ENCODE peak calls at places on chromosome 15, in eight cellular contexts. H, T, I, Z, Y, K, W and B are unnamed samples.

GRCh38 chr15:80890341-80890972 is 99.2 kb downstream of the MESD start:
- DNase-seq in I (no peak), T (peak), Y (no peak), H (no peak), W (no peak), Z (no peak), K (no peak), B (no peak)

GRCh38 chr15:91482799-91483198 is 370.7 kb upstream of the SLCO3A1 start:
- DNase-seq in H (no peak), Y (no peak), W (no peak), I (no peak), Z (no peak), K (no peak), T (no peak), B (no peak)

GRCh38 chr15:85725019-85725418 is 69.7 kb downstream of the KLHL25 start:
- DNase-seq in K (no peak), Y (no peak), W (no peak), Z (no peak), T (peak), H (no peak), I (no peak), B (no peak)

GRCh38 chr15:73887481-73887880 is 14.1 kb downstream of the TBC1D21 start:
- DNase-seq in H (no peak), K (no peak), Y (no peak), Z (peak), W (no peak), I (no peak), T (no peak), B (no peak)

GRCh38 chr15:74783072-74783807 is 1.4 kb downstream of the CSK start:
- DNase-seq in I (no peak), K (peak), H (no peak), T (peak), Y (no peak), Z (no peak), W (peak), B (no peak)

GRCh38 chr15:99507016-99507731 is 58.6 kb upstream of the MEF2A start:
- DNase-seq in H (peak), Z (no peak), Y (no peak), T (peak), W (peak), K (no peak), I (no peak), B (no peak)

GRCh38 chr15:86872782-86873181 is 793.1 kb downstream of the AGBL1 start:
- DNase-seq in Y (no peak), K (no peak), I (no peak), Z (no peak), W (no peak), H (no peak), T (no peak), B (no peak)

GRCh38 chr15:71532994-71533393 is 277.4 kb upstream of the NR2E3 start:
- DNase-seq in T (peak), I (peak), H (no peak), K (peak), Z (no peak), Y (no peak), W (no peak), B (no peak)

GRCh38 chr15:75925440-75925839 is 21.8 kb downstream of the FBXO22 start:
- DNase-seq in H (no peak), I (no peak), W (no peak), K (no peak), Z (no peak), Y (no peak), T (no peak), B (no peak)

GRCh38 chr15:77604973-77605372 is 27.7 kb downstream of the LINGO1 start:
- DNase-seq in K (no peak), I (no peak), T (no peak), Y (no peak), W (no peak), H (no peak), Z (no peak), B (no peak)

GRCh38 chr15:41919201-41919820 is 25.5 kb upstream of the SPTBN5 start:
- DNase-seq in Y (no peak), Z (no peak), T (no peak), I (no peak), W (peak), K (no peak), H (peak), B (no peak)

GRCh38 chr15:63755162-63755561 is 78.6 kb downstream of the HERC1 start:
- DNase-seq in I (no peak), H (no peak), W (no peak), Z (no peak), Y (no peak), T (no peak), K (no peak), B (no peak)
- H3K4me3 ChIP-seq in I (no peak), H (no peak), W (no peak), Z (no peak), Y (no peak), T (no peak), K (no peak), B (no peak)

GRCh38 chr15:82569834-82570233 is 29.6 kb upstream of the RPS17 start:
- DNase-seq in W (no peak), Y (no peak), K (no peak), I (no peak), T (no peak), Z (no peak), H (no peak), B (no peak)

GRCh38 chr15:82572986-82573385 is 32.7 kb upstream of the RPS17 start:
- DNase-seq in H (no peak), T (peak), Y (no peak), K (no peak), I (no peak), Z (no peak), W (no peak), B (no peak)

GRCh38 chr15:82572311-82572710 is 32.1 kb upstream of the RPS17 start:
- DNase-seq in I (no peak), H (no peak), T (peak), Y (no peak), Z (no peak), K (no peak), W (no peak), B (no peak)

GRCh38 chr15:82570721-82571519 is 30.7 kb upstream of the RPS17 start:
- DNase-seq in Z (no peak), H (no peak), I (no peak), K (no peak), Y (no peak), T (peak), W (no peak), B (no peak)

DNA sequence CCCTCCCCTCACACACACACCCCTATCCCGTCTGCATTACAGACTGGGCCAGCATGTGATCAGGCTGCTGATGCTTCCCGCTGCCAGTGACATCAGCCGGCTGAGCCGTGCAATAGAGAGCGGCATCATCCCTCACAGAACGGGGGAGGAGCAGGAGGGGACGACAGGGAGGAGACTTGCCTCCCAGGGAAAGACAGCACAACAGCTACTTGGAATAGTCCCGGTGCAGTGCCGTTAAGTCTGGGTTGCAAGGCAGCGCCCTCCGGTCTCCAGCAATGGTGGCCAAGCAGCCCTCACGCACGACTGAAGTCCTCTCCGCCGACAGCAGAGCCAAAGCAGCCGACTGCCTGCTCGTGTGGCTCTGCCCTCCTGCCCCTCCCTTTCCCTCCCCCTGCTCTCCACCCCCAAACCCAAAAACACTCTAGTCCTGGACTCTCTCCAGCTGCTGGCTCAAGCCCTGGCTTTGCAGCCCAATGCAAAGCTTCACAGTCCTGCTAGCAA is 31.5 kb upstream of the RPS17 start:
- DNase-seq in I (no peak), H (peak), Z (peak), Y (peak), T (peak), K (no peak), W (peak), B (peak)
- H3K4me3 ChIP-seq in I (no peak), H (peak), Z (no peak), Y (peak), T (peak), K (no peak), W (peak), B (peak)

GRCh38 chr15:66251790-66252355 is 1.7 kb downstream of the MEGF11 start:
- DNase-seq in H (no peak), T (no peak), I (no peak), Z (no peak), Y (no peak), K (no peak), W (no peak), B (no peak)
- H3K4me3 ChIP-seq in H (peak), T (peak), I (no peak), Z (no peak), Y (peak), K (no peak), W (peak), B (peak)

DNA sequence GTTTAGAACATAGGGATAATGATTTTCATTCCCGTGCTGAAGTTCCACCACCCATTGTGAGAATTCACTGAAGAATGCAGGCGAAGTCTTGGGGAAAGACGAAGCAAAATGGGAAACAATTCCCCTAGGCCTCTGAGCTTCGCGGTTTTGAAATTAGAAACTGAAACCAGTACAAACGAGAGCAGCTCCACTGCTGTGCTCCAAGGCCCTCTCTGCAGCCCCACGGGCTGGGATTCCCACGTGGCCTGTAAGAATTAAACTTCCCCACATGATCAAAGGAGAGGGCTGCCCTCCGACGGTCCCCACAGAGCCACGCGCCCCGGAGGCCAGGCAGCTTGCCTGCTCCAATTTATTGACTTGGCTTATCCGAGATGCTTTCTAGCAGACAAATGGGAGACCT is 143.9 kb downstream of the GREM1 start:
- DNase-seq in T (peak), I (no peak), W (peak), Z (no peak), Y (no peak), H (no peak), K (no peak), B (no peak)
- H3K4me3 ChIP-seq in T (peak), I (peak), W (peak), Z (no peak), Y (peak), H (no peak), K (no peak), B (peak)

GRCh38 chr15:60544581-60545115 is 65.7 kb upstream of the ICE2 start:
- DNase-seq in H (no peak), T (no peak), K (no peak), W (no peak), Z (no peak), I (no peak), Y (no peak), B (no peak)

GRCh38 chr15:60551781-60552161 is 72.8 kb upstream of the ICE2 start:
- DNase-seq in H (no peak), T (no peak), Z (no peak), Y (no peak), K (peak), I (no peak), W (no peak), B (no peak)

GRCh38 chr15:60551147-60551780 is 72.3 kb upstream of the ICE2 start:
- DNase-seq in W (no peak), I (no peak), Y (no peak), H (no peak), K (no peak), Z (no peak), T (no peak), B (no peak)

GRCh38 chr15:60546764-60547163 is 67.8 kb upstream of the ICE2 start:
- DNase-seq in H (no peak), W (no peak), Z (no peak), I (no peak), Y (no peak), K (no peak), T (no peak), B (no peak)

DNA sequence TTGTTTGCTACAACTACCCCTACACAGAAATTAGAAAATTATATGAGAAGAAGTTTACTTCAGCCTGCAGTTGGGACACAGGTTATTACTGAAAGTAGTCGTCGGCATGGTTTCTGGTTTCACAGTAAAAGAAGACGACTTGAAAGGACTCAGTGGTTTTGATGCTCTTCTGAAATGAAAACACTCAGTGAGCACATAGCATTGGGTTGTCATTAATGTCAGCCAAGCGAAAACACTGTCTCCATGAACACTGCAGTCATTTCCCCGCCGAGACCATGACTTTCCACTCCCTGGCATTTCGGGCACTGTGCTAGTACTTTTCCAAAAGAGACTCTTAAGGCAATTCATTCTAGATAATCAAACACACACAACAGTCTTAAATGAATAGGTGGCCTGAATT is 69.2 kb upstream of the ICE2 start:
- DNase-seq in Z (no peak), T (no peak), I (no peak), W (no peak), H (no peak), Y (no peak), K (no peak), B (no peak)
- H3K4me3 ChIP-seq in Z (no peak), T (no peak), I (no peak), W (no peak), H (no peak), Y (no peak), K (no peak), B (no peak)

GRCh38 chr15:70101459-70102113 is 3.9 kb upstream of the TLE3 start:
- DNase-seq in K (peak), I (no peak), H (peak), W (no peak), Y (no peak), Z (no peak), T (peak), B (peak)

GRCh38 chr15:70098461-70099166 is 897 bp upstream of the TLE3 start:
- DNase-seq in I (no peak), Y (no peak), W (peak), H (peak), Z (peak), T (peak), K (peak), B (no peak)

GRCh38 chr15:70099167-70099965 is 1.6 kb upstream of the TLE3 start:
- DNase-seq in T (peak), I (peak), W (peak), Z (peak), H (peak), Y (peak), K (peak), B (peak)

GRCh38 chr15:70099966-70100494 is 2.3 kb upstream of the TLE3 start:
- DNase-seq in H (no peak), I (no peak), Y (no peak), T (peak), K (no peak), Z (no peak), W (no peak), B (no peak)

DNA sequence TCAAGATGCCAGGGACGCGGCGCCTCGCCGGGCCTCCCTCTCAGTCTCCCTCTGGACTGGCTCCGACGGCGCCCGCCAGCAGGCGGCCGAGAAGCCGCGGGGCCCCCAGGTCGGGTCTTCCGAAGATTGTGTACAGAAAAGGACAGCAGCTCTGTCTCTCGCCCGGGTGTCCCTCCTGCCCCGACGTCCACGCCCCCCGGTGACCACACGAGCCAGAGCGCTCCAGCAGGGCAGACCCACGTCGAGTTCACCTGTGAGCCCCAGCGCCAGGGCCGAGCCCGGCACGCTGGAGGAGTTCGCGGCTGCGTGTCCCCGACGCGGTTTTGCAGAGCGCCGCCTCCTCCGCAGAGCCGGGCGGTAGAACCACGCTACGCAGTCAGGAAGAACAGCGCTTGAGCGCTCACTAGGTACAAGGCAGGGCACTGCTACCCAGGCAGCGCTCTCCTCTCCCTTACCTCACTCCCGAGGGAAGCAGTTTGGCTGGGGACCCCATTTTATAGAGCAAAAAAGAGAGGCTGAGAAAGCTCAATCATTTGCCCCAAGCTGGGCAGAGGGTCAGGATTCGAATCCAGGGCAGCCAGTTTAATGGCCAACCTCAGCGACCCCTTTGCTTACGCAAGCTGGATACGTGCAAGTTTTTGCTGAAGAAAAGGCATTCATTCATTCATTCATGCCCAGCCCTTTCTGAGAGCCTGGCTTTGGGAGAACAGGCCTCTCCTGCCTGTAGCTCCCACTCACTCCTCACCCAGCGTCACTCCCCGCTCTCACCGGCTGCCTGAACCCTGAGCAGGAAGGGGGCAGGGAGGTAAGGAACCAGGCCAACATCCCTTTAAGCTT is 3.0 kb upstream of the TLE3 start:
- DNase-seq in Y (no peak), H (peak), Z (peak), W (peak), T (peak), I (no peak), K (no peak), B (no peak)
- H3K4me3 ChIP-seq in Y (peak), H (peak), Z (no peak), W (peak), T (peak), I (peak), K (no peak), B (peak)

DNA sequence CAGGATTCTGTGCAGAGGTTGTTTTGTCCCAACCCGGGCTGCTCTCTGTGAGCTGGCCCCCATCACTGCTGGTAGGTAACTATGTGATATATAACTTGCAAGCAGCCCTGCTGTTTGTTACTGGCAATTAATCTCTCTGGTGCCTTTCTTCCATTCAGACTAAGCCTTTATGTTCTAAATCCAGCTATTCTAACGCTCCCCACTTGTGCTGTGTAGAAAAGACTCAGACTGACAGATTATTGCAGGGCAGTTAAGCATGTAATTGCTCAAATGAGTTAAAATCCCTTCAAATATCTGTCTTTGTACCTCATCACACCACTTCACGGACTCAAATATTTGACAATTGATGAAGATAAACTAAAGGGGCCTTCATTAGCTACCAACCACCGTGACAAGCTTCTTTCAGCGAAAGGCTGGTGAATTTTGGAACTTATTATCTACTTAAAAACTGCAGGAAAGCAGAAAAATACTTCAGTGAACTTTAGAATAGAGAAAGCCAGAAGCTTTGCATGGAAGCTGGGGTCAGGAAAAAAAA is 416.2 kb downstream of the NR2F2 start:
- DNase-seq in H (no peak), Y (no peak), W (no peak), K (no peak), Z (no peak), T (no peak), I (no peak), B (no peak)
- H3K4me3 ChIP-seq in H (no peak), Y (no peak), W (no peak), K (no peak), Z (no peak), T (no peak), I (no peak), B (no peak)

DNA sequence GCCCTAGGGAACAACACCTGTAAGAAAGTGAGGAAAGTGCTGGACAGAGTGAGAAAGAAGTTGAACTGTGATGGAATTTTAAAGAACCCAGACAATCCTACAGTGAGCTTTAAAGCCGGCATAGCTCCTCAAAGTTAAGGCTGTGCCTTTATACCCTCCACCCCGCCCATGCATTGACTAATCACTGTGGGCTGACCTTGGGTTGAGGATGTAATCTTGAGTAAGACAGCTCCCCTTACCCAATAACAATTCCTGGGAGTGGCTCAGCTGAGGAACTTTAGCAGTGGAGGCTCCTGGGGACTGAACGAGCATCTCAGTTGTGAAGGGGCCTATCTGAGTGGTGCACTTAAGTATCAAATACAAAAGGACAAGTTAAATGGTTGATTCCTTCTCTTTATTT is 35.7 kb upstream of the ZNF770 start:
- DNase-seq in H (no peak), I (no peak), W (no peak), K (no peak), Z (no peak), Y (no peak), T (no peak), B (no peak)
- H3K4me3 ChIP-seq in H (no peak), I (no peak), W (no peak), K (no peak), Z (no peak), Y (no peak), T (no peak), B (no peak)

GRCh38 chr15:25668236-25668635 is 194.9 kb downstream of the ATP10A start:
- DNase-seq in W (no peak), H (no peak), Y (no peak), Z (no peak), K (no peak), I (no peak), T (no peak), B (no peak)

GRCh38 chr15:25667829-25668228 is 195.3 kb downstream of the ATP10A start:
- DNase-seq in W (no peak), H (no peak), T (no peak), Z (no peak), K (no peak), Y (no peak), I (no peak), B (no peak)

GRCh38 chr15:25661898-25662297 is 201.2 kb downstream of the ATP10A start:
- DNase-seq in T (no peak), I (no peak), H (no peak), Z (no peak), W (no peak), Y (no peak), K (no peak), B (no peak)

GRCh38 chr15:25663515-25663914 is 199.6 kb downstream of the ATP10A start:
- DNase-seq in T (no peak), I (no peak), W (no peak), K (no peak), Y (no peak), H (no peak), Z (peak), B (no peak)

DNA sequence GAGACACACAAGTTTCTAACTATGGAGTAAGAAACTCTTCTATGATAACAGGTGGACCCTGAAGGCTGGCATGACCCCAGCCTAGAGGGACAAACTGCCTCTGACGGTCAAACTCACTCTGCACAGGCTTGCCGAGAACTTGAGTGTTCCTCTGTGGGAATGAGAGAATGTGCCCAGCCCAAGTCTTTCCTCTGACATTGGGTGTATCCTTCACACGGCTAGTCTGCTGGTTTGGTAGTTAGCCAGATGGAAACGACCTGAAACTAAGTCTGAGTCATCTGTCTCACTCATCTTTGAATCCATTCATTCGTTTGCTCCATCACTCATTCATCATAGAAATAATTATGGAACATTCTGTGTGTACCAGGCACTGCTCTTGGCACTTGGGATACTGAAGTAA is 198.4 kb downstream of the ATP10A start:
- DNase-seq in T (peak), W (no peak), H (no peak), Y (no peak), Z (no peak), I (no peak), K (no peak), B (no peak)
- H3K4me3 ChIP-seq in T (no peak), W (no peak), H (no peak), Y (no peak), Z (no peak), I (no peak), K (no peak), B (no peak)